ENCODE peak calls at places on chromosomes 11 and 22, in eight cellular contexts. One of them, this sample, is unnamed.
A peak's percentile ranks its signal among the peaks of the same experiment; 100 is the strongest.

GRCh38 chr11:57834852-57835251 is 73.2 kb downstream of the CTNND1 start:
- DNase-seq in A549: no peak
- DNase-seq in heart left ventricle: no peak
- DNase-seq in H1: no peak
- DNase-seq in NB4: no peak
- DNase-seq in transverse colon: no peak
- DNase-seq in vagina: no peak
- DNase-seq in stomach: no peak
- DNase-seq in this sample: no peak

GRCh38 chr11:79493555-79494171 is 52.8 kb upstream of the TENM4 start:
- DNase-seq in A549: peak; percentile 70
- DNase-seq in heart left ventricle: peak; percentile 57
- DNase-seq in H1: peak; percentile 98
- DNase-seq in NB4: peak; percentile 64
- DNase-seq in transverse colon: peak; percentile 70
- DNase-seq in vagina: no peak
- DNase-seq in stomach: peak; percentile 72
- DNase-seq in this sample: no peak

GRCh38 chr22:19352766-19353165 is 61.2 kb upstream of the CLTCL1 start:
- DNase-seq in A549: no peak
- DNase-seq in heart left ventricle: no peak
- DNase-seq in H1: no peak
- DNase-seq in NB4: no peak
- DNase-seq in transverse colon: no peak
- DNase-seq in vagina: no peak
- DNase-seq in stomach: no peak
- DNase-seq in this sample: no peak

GRCh38 chr22:24305260-24305692 is 34.6 kb downstream of the SPECC1L start:
- DNase-seq in A549: no peak
- DNase-seq in heart left ventricle: no peak
- DNase-seq in H1: no peak
- DNase-seq in NB4: peak; percentile 42
- DNase-seq in transverse colon: no peak
- DNase-seq in vagina: no peak
- DNase-seq in stomach: no peak
- DNase-seq in this sample: no peak

GRCh38 chr22:34847072-34847471 is 218.9 kb upstream of the ISX start:
- DNase-seq in A549: no peak
- DNase-seq in heart left ventricle: no peak
- DNase-seq in H1: no peak
- DNase-seq in NB4: no peak
- DNase-seq in transverse colon: no peak
- DNase-seq in vagina: no peak
- DNase-seq in stomach: no peak
- DNase-seq in this sample: no peak

GRCh38 chr11:2554338-2555240 is 109.8 kb downstream of the KCNQ1 start:
- DNase-seq in A549: no peak
- DNase-seq in heart left ventricle: no peak
- DNase-seq in H1: no peak
- DNase-seq in NB4: no peak
- DNase-seq in transverse colon: peak; percentile 2
- DNase-seq in vagina: no peak
- DNase-seq in stomach: no peak
- DNase-seq in this sample: no peak

GRCh38 chr11:72969894-72970335 is 155.7 kb downstream of the ATG16L2 start:
- DNase-seq in A549: no peak
- DNase-seq in heart left ventricle: no peak
- DNase-seq in H1: no peak
- DNase-seq in NB4: peak; percentile 68
- DNase-seq in transverse colon: no peak
- DNase-seq in vagina: no peak
- DNase-seq in stomach: no peak
- DNase-seq in this sample: no peak

GRCh38 chr11:29484548-29484947 is 532.3 kb downstream of the KCNA4 start:
- DNase-seq in A549: no peak
- DNase-seq in heart left ventricle: no peak
- DNase-seq in H1: no peak
- DNase-seq in NB4: no peak
- DNase-seq in transverse colon: no peak
- DNase-seq in vagina: no peak
- DNase-seq in stomach: no peak
- DNase-seq in this sample: no peak

GRCh38 chr22:49090853-49091135 is 736.9 kb downstream of the BRD1 start:
- DNase-seq in A549: no peak
- DNase-seq in heart left ventricle: no peak
- DNase-seq in H1: no peak
- DNase-seq in NB4: no peak
- DNase-seq in transverse colon: no peak
- DNase-seq in vagina: no peak
- DNase-seq in stomach: no peak
- DNase-seq in this sample: no peak

GRCh38 chr11:63805844-63806415 is 7.3 kb upstream of the SPINDOC start:
- DNase-seq in A549: no peak
- DNase-seq in heart left ventricle: no peak
- DNase-seq in H1: no peak
- DNase-seq in NB4: no peak
- DNase-seq in transverse colon: no peak
- DNase-seq in vagina: no peak
- DNase-seq in stomach: no peak
- DNase-seq in this sample: no peak

GRCh38 chr11:47837292-47837691 is 10.9 kb downstream of the NUP160 start:
- DNase-seq in A549: no peak
- DNase-seq in heart left ventricle: no peak
- DNase-seq in H1: no peak
- DNase-seq in NB4: no peak
- DNase-seq in transverse colon: no peak
- DNase-seq in vagina: no peak
- DNase-seq in stomach: peak; percentile 71
- DNase-seq in this sample: no peak

GRCh38 chr11:124672531-124673215 is 866 bp downstream of the SIAE start:
- DNase-seq in A549: no peak
- DNase-seq in heart left ventricle: no peak
- DNase-seq in H1: no peak
- DNase-seq in NB4: no peak
- DNase-seq in transverse colon: no peak
- DNase-seq in vagina: no peak
- DNase-seq in stomach: no peak
- DNase-seq in this sample: no peak

GRCh38 chr22:34972498-34972897 is 93.5 kb upstream of the ISX start:
- DNase-seq in A549: no peak
- DNase-seq in heart left ventricle: no peak
- DNase-seq in H1: peak; percentile 49
- DNase-seq in NB4: no peak
- DNase-seq in transverse colon: no peak
- DNase-seq in vagina: no peak
- DNase-seq in stomach: no peak
- DNase-seq in this sample: no peak

GRCh38 chr11:83410605-83411565 is 124.7 kb upstream of the CCDC90B start:
- DNase-seq in A549: no peak
- DNase-seq in heart left ventricle: peak; percentile 16
- DNase-seq in H1: no peak
- DNase-seq in NB4: no peak
- DNase-seq in transverse colon: no peak
- DNase-seq in vagina: no peak
- DNase-seq in stomach: peak; percentile 90
- DNase-seq in this sample: no peak
- TF ChIP-seq POLR2A in A549: no peak
- TF ChIP-seq POLR2A in heart left ventricle: no peak
- TF ChIP-seq POLR2A in H1: no peak
- TF ChIP-seq POLR2A in NB4: no peak
- TF ChIP-seq POLR2A in transverse colon: no peak
- TF ChIP-seq POLR2A in vagina: no peak
- TF ChIP-seq POLR2A in stomach: no peak
- TF ChIP-seq POLR2A in this sample: no peak

DNA sequence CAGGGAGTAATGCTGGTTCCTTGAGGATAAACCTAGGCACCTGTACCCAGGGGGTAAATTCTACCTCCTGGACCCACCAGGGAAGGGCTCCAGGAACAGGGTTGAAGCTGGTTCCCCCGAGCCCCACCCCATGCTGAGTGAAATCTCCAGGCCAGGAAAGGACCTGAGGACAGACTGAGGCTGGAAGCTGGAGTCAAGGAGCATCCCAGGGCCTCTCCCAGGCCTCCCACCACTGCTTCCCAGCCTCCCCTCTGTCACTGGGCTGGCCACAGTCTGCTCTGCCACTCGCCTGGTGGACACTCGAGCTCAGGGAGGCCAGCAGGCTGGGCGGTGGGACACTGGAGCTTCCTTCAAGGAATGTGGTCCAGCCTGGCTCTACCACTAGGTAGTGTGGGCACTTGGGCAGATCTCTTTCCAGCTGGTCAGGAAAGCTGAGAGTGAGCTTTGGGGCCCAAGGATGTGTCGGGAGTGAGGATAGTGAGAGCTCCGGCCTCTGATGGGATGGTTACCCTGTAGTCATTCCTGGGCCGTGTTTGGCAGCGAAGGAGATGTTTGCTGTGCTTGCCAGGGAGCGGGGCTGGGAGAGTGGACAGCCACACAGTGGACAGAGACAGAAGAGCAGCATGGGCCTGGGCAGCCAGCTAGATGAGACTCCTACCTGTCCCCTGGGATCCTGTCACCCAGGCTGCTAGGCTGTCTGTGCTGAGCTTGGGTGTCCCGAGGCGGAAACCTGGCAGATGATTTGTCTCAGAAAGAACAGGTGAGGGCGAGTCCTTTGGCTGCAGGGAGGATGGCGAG is 3.4 kb downstream of the OVOL1 start:
- DNase-seq in A549: no peak
- DNase-seq in heart left ventricle: no peak
- DNase-seq in H1: no peak
- DNase-seq in NB4: no peak
- DNase-seq in transverse colon: no peak
- DNase-seq in vagina: no peak
- DNase-seq in stomach: no peak
- DNase-seq in this sample: no peak
- H3K4me3 ChIP-seq in A549: no peak overlapping the region
- H3K4me3 ChIP-seq in heart left ventricle: no peak overlapping the region
- H3K4me3 ChIP-seq in H1: no peak overlapping the region
- H3K4me3 ChIP-seq in NB4: no peak overlapping the region
- H3K4me3 ChIP-seq in transverse colon: no peak overlapping the region
- H3K4me3 ChIP-seq in vagina: no peak overlapping the region
- H3K4me3 ChIP-seq in stomach: no peak overlapping the region
- H3K4me3 ChIP-seq in this sample: peak overlapping the region; percentile 69

GRCh38 chr11:123374622-123374968 is 55.5 kb upstream of the GRAMD1B start:
- DNase-seq in A549: no peak
- DNase-seq in heart left ventricle: peak; percentile 31
- DNase-seq in H1: no peak
- DNase-seq in NB4: no peak
- DNase-seq in transverse colon: no peak
- DNase-seq in vagina: no peak
- DNase-seq in stomach: no peak
- DNase-seq in this sample: no peak
- TF ChIP-seq POLR2A in A549: no peak
- TF ChIP-seq POLR2A in heart left ventricle: no peak
- TF ChIP-seq POLR2A in H1: no peak
- TF ChIP-seq POLR2A in NB4: no peak
- TF ChIP-seq POLR2A in transverse colon: no peak
- TF ChIP-seq POLR2A in vagina: no peak
- TF ChIP-seq POLR2A in stomach: no peak
- TF ChIP-seq POLR2A in this sample: no peak

GRCh38 chr11:76767659-76768058 is 15.5 kb upstream of the TSKU start:
- DNase-seq in A549: no peak
- DNase-seq in heart left ventricle: no peak
- DNase-seq in H1: no peak
- DNase-seq in NB4: no peak
- DNase-seq in transverse colon: no peak
- DNase-seq in vagina: no peak
- DNase-seq in stomach: no peak
- DNase-seq in this sample: no peak

GRCh38 chr11:76768091-76769047 is 14.8 kb upstream of the TSKU start:
- DNase-seq in A549: no peak
- DNase-seq in heart left ventricle: peak; percentile 67
- DNase-seq in H1: no peak
- DNase-seq in NB4: peak; percentile 96
- DNase-seq in transverse colon: peak; percentile 66
- DNase-seq in vagina: no peak
- DNase-seq in stomach: peak; percentile 62
- DNase-seq in this sample: no peak

GRCh38 chr11:76769645-76770586 is 13.2 kb upstream of the TSKU start:
- DNase-seq in A549: peak; percentile 93
- DNase-seq in heart left ventricle: peak; percentile 35
- DNase-seq in H1: no peak
- DNase-seq in NB4: peak; percentile 58
- DNase-seq in transverse colon: peak; percentile 91
- DNase-seq in vagina: no peak
- DNase-seq in stomach: peak; percentile 82
- DNase-seq in this sample: no peak

GRCh38 chr11:76770642-76771445 is 12.3 kb upstream of the TSKU start:
- DNase-seq in A549: peak; percentile 85
- DNase-seq in heart left ventricle: peak; percentile 63
- DNase-seq in H1: no peak
- DNase-seq in NB4: peak; percentile 42
- DNase-seq in transverse colon: peak; percentile 67
- DNase-seq in vagina: no peak
- DNase-seq in stomach: peak; percentile 71
- DNase-seq in this sample: no peak

DNA sequence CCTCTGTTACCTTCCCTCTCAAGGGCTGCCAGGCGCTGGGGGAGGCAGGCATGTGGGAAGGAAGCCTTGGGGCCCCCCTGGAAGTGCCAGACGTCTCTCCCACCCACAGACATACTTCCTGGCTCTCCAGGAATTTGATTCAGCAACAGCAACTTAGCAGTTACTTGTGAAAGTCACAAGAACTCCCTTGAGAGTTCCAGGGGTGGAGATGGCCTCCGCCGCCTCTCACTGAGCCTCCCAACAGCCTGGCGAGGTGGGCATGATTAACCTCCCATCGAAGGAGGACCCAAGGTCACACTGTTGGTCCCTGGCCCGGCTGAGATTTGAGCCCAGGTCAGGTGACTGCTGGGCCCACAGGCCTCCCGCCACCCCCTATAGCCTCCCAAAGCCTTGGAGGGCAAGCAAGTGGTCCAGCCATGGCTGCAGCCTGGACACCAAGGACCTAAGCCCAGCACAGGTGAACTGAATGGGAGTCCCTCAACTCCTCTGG is 14.0 kb upstream of the TSKU start:
- DNase-seq in A549: no peak
- DNase-seq in heart left ventricle: no peak
- DNase-seq in H1: no peak
- DNase-seq in NB4: peak; percentile 74
- DNase-seq in transverse colon: no peak
- DNase-seq in vagina: no peak
- DNase-seq in stomach: no peak
- DNase-seq in this sample: no peak
- H3K4me3 ChIP-seq in A549: peak overlapping the region; percentile 58
- H3K4me3 ChIP-seq in heart left ventricle: no peak overlapping the region
- H3K4me3 ChIP-seq in H1: no peak overlapping the region
- H3K4me3 ChIP-seq in NB4: no peak overlapping the region
- H3K4me3 ChIP-seq in transverse colon: no peak overlapping the region
- H3K4me3 ChIP-seq in vagina: no peak overlapping the region
- H3K4me3 ChIP-seq in stomach: no peak overlapping the region
- H3K4me3 ChIP-seq in this sample: no peak overlapping the region

DNA sequence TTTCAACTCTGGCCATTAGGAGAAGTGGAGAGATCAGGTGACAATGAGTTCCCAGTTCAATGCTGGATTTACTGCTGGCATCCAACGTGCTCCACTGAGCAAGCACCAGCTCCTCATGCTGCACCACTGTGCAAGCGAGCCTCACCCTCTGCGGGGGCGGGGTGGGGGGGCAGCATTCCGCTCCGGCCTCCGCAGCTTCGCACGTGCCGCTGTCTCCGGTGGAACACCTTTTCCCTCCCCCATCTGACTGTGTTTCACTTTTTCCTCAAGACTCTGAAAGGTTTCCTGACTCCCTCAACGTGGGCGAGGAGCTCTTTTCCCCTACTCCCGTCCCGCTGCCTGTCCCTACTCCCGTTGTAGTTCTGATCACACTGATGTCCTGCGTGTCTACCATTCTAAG is 835 bp upstream of the RHOD start:
- DNase-seq in A549: no peak
- DNase-seq in heart left ventricle: no peak
- DNase-seq in H1: no peak
- DNase-seq in NB4: no peak
- DNase-seq in transverse colon: no peak
- DNase-seq in vagina: no peak
- DNase-seq in stomach: peak; percentile 37
- DNase-seq in this sample: no peak
- TF ChIP-seq POLR2A in A549: no peak
- TF ChIP-seq POLR2A in heart left ventricle: no peak
- TF ChIP-seq POLR2A in H1: no peak
- TF ChIP-seq POLR2A in NB4: no peak
- TF ChIP-seq POLR2A in transverse colon: no peak
- TF ChIP-seq POLR2A in vagina: no peak
- TF ChIP-seq POLR2A in stomach: no peak
- TF ChIP-seq POLR2A in this sample: no peak

This sample was measured in esophagus squamous epithelium.